ENCODE peak calls at places on chromosomes 6 and 20, in five cellular contexts. C is GM12878, L is H1, N is sigmoid colon, X is HCT116. H is an unnamed sample.

GRCh38 chr20:47196091-47197081 is 160.1 kb downstream of the ZMYND8 start:
- DNase-seq in N (peak; percentile 78), C (peak; percentile 19), L (peak; percentile 59), X (peak; percentile 62), H (peak; percentile 25)

GRCh38 chr20:48139262-48140041 is 354.2 kb upstream of the SULF2 start:
- DNase-seq in L (no peak), N (no peak), C (no peak), X (no peak), H (no peak)

GRCh38 chr20:38369387-38369786 is 23.1 kb downstream of the LBP start:
- DNase-seq in L (no peak), C (no peak), X (peak; percentile 2), N (no peak), H (no peak)

GRCh38 chr6:132369526-132369925 is 31.7 kb downstream of the MOXD1 start:
- DNase-seq in L (no peak), X (no peak), C (no peak), N (no peak), H (no peak)

GRCh38 chr20:24753136-24753535 is 195.9 kb upstream of the CST7 start:
- DNase-seq in N (no peak), C (no peak), X (no peak), L (no peak), H (no peak)

GRCh38 chr20:3753098-3753497 is 14.5 kb downstream of the ADISSP start:
- DNase-seq in X (peak; percentile 38), C (no peak), N (peak; percentile 85), L (no peak), H (peak; percentile 32)

GRCh38 chr6:56953597-56954388 is 1.1 kb upstream of the BEND6 start:
- DNase-seq in X (no peak), L (peak; percentile 9), C (peak; percentile 38), N (no peak), H (no peak)

GRCh38 chr6:94130458-94130857 is 711.1 kb upstream of the EPHA7 start:
- DNase-seq in L (no peak), N (no peak), X (no peak), C (no peak), H (no peak)

GRCh38 chr6:15882915-15883314 is 220.1 kb upstream of the DTNBP1 start:
- DNase-seq in C (no peak), L (no peak), X (no peak), N (no peak), H (no peak)

GRCh38 chr20:38343107-38343797 is 3.0 kb upstream of the LBP start:
- DNase-seq in L (no peak), N (peak; percentile 82), X (no peak), C (no peak), H (peak; percentile 7)

GRCh38 chr6:40962241-40962640 is 76.8 kb downstream of the UNC5CL start:
- DNase-seq in C (peak; percentile 36), X (peak; percentile 77), L (no peak), N (no peak), H (no peak)

GRCh38 chr6:8149350-8149749 is 47.0 kb upstream of the EEF1E1 start:
- DNase-seq in N (no peak), X (no peak), C (no peak), L (no peak), H (no peak)

GRCh38 chr6:13431861-13432465 is 55.4 kb downstream of the GFOD1 start:
- DNase-seq in C (peak; percentile 42), X (no peak), N (no peak), L (no peak), H (no peak)

GRCh38 chr6:203663-204062 is 88.6 kb upstream of the DUSP22 start:
- DNase-seq in C (no peak), N (no peak), L (no peak), X (no peak), H (no peak)

GRCh38 chr6:54846243-54846856 is at the start of gene FAM83B:
- DNase-seq in N (no peak), X (peak; percentile 61), C (no peak), L (peak; percentile 57), H (peak; percentile 89)

GRCh38 chr6:146913842-146914562 is 290.2 kb upstream of the STXBP5 start:
- DNase-seq in X (peak; percentile 82), N (peak; percentile 82), L (peak; percentile 79), C (no peak), H (peak; percentile 24)

GRCh38 chr6:68632620-68633195 is 2.4 kb upstream of the ADGRB3 start:
- DNase-seq in N (no peak), X (no peak), C (no peak), L (no peak), H (no peak)

GRCh38 chr6:46638650-46639049 is 14.0 kb downstream of the CYP39A1 start:
- DNase-seq in X (no peak), L (no peak), N (no peak), C (no peak), H (no peak)

GRCh38 chr6:16318538-16318937 is 80.2 kb downstream of the GMPR start:
- DNase-seq in X (no peak), N (no peak), L (no peak), C (no peak), H (no peak)

GRCh38 chr20:48791014-48791413 is 36.8 kb downstream of the PREX1 start:
- DNase-seq in C (no peak), L (no peak), N (peak; percentile 11), X (no peak), H (peak; percentile 46)

GRCh38 chr6:108127826-108128225 is 38.0 kb upstream of the NR2E1 start:
- DNase-seq in N (no peak), X (no peak), C (no peak), L (no peak), H (peak; percentile 39)

GRCh38 chr6:112286010-112286409 is 31.6 kb upstream of the LAMA4 start:
- DNase-seq in C (peak; percentile 11), N (no peak), X (no peak), L (no peak), H (no peak)

GRCh38 chr6:106134906-106135634 is 48.9 kb downstream of the PRDM1 start:
- DNase-seq in N (no peak), L (no peak), X (peak; percentile 56), C (no peak), H (no peak)

GRCh38 chr6:128655978-128656498 is 135.6 kb upstream of the PTPRK start:
- DNase-seq in N (no peak), L (no peak), X (peak; percentile 85), C (peak; percentile 33), H (no peak)

GRCh38 chr20:53914861-53915458 is 155.4 kb downstream of the BCAS1 start:
- DNase-seq in N (no peak), L (no peak), C (no peak), X (no peak), H (no peak)

GRCh38 chr20:41094656-41095055 is 42.7 kb upstream of the PLCG1 start:
- DNase-seq in N (no peak), L (no peak), C (no peak), X (no peak), H (no peak)

GRCh38 chr20:41100001-41100480 is 37.3 kb upstream of the PLCG1 start:
- DNase-seq in C (no peak), N (no peak), L (no peak), X (no peak), H (no peak)

GRCh38 chr20:41101660-41102059 is 35.7 kb upstream of the PLCG1 start:
- DNase-seq in X (no peak), L (no peak), N (no peak), C (no peak), H (no peak)

GRCh38 chr20:41095110-41095969 is 42.0 kb upstream of the PLCG1 start:
- DNase-seq in L (no peak), N (peak; percentile 82), C (no peak), X (peak; percentile 18), H (peak; percentile 47)

DNA sequence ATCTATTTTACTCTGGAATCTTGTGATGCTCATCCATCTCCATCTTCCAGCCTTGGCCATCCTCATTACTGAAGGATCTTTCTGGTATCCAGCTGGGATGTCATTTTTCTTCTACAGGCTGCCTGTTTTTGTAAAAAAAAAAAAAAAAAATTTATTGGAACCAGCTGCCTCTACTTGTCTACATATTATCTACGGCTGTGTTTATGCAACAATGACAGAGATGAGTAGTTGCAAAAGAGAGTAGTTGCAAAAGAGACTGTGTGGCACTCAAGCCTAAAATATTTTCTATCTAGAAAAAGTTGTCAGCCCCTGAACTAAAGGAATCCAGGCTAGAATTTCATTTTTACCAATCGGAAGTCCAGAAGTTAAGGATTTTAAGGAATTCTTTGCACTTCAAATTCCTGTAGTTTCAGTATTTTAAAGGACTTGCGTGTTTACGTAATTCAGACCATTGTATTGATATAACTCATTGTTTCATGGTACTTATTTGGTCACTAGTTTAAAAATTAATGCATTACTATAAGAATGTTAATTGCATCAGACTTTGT is 38.6 kb upstream of the PLCG1 start:
- DNase-seq in C (no peak), N (no peak), X (no peak), L (no peak), H (no peak)
- TF ChIP-seq POLR2AphosphoS5 in C (no peak), N (no peak), X (no peak), L (no peak), H (no peak)

GRCh38 chr20:52212943-52213342 is 21.4 kb upstream of the ZFP64 start:
- DNase-seq in L (no peak), C (no peak), X (no peak), N (no peak), H (no peak)

GRCh38 chr20:52207020-52207810 is 15.6 kb upstream of the ZFP64 start:
- DNase-seq in N (no peak), C (no peak), X (no peak), L (no peak), H (no peak)

GRCh38 chr20:52209154-52209571 is 17.6 kb upstream of the ZFP64 start:
- DNase-seq in C (no peak), N (no peak), L (no peak), X (no peak), H (no peak)

DNA sequence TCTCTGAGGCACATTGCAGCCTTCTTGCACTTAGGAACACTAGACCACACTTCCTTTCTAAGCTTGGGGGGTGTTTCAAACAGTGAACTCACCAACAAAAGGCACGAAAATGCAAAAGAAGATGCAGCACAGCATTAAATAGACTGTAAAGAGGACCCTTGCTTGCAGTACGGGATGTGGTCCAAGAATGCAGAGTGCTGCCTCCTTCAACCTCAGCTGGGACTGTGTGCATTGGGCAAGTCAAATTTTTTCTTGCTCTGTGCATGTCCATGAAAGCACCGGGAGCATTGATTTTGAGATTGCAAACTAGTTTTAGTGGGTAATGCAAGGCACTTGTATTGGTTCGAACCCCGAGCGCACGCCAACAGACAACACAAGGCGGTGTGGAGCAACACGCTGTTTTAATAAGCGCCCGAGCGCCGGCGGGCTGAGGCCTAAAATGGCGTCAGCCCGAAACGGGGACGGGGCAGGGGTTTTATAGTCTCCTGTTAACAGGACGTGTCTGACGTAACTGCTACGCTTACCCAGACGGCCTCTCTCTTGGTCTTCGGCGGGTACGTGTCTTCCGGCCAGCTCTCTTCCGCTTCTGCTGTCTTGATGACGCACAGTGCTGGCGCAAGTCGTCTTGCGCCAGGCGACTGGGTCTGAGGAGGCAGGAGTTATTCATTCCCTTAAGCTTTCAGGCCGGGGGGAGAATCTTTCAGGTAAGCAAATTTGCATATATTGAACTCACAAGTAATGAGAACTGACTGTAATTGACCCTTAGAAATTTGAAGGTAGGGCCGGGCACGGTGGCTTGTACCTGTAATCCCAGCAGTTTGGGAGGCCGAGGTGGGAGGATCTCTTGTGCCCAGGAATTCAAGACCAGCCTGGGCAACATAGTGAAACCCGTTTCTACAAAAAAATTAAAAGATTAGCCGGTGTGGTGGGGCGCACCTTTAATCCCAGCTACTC is 18.7 kb upstream of the ZFP64 start:
- DNase-seq in N (no peak), X (no peak), L (no peak), C (no peak), H (no peak)
- H3K27ac ChIP-seq in N (no peak overlapping the region), X (no peak overlapping the region), L (no peak overlapping the region), C (no peak overlapping the region), H (no peak overlapping the region)

GRCh38 chr6:30672445-30673253 is at the start of gene DHX16:
- DNase-seq in C (peak; percentile 90), N (peak; percentile 98), L (peak; percentile 88), X (peak; percentile 99), H (peak; percentile 94)
- TF ChIP-seq POLR2A in C (peak; percentile 70), N (peak; percentile 6), L (no peak), X (peak; percentile 42), H (peak; percentile 40)

GRCh38 chr6:145734486-145735355 is 599 bp downstream of the EPM2A start:
- DNase-seq in C (no peak), L (peak; percentile 80), N (peak; percentile 94), X (peak; percentile 75), H (peak; percentile 82)
- TF ChIP-seq POLR2AphosphoS5 in C (peak; percentile 60), L (peak; percentile 96), N (peak; percentile 81), X (peak; percentile 96), H (peak; percentile 15)

H was measured in prostate gland.